ENCODE peak calls at places on chromosomes 11 and 22, in seven cellular contexts. I is foreskin fibroblast; E is HFFc6; D is stimulated activated CD4-positive, alpha-beta T cell treated with anti-CD3 and anti-CD28 coated beads, Interleukin-2, amount 100 ng/mL, for 24 hours; R is adrenal gland; Q is NCI-H748 treated with DMSO at 0.1 percent for 48 hours; Y is fibroblast of lung. M is an unnamed sample.

GRCh38 chr11:63888170-63889086 is 28.5 kb downstream of the RCOR2 start:
- DNase-seq in I (peak; percentile 60), E (peak; percentile 25), D (peak; percentile 66), R (peak; percentile 54), Q (no peak), Y (peak; percentile 38), M (peak; percentile 59)

GRCh38 chr11:122717264-122717867 is 61.8 kb downstream of the UBASH3B start:
- DNase-seq in I (no peak), E (no peak), D (no peak), R (no peak), Q (no peak), Y (no peak), M (no peak)

GRCh38 chr11:12123177-12123576 is 12.8 kb downstream of the MICAL2 start:
- DNase-seq in I (peak; percentile 54), E (peak; percentile 51), D (no peak), R (no peak), Q (no peak), Y (peak; percentile 85), M (peak; percentile 41)

GRCh38 chr22:28538922-28539321 is 140.7 kb downstream of the TTC28 start:
- DNase-seq in I (no peak), E (no peak), D (no peak), R (no peak), Q (no peak), Y (no peak), M (no peak)

GRCh38 chr11:4826425-4826824 is 5.3 kb downstream of the OR51F2 start:
- DNase-seq in I (no peak), E (no peak), D (no peak), R (no peak), Q (peak; percentile 48), Y (no peak), M (no peak)

GRCh38 chr11:12540075-12540685 is 134.0 kb upstream of the TEAD1 start:
- DNase-seq in I (peak; percentile 63), E (peak; percentile 48), D (no peak), R (no peak), Q (no peak), Y (peak; percentile 64), M (peak; percentile 78)

GRCh38 chr11:15941206-15941770 is 415.1 kb downstream of the SOX6 start:
- DNase-seq in I (peak; percentile 33), E (peak; percentile 2), D (no peak), R (peak; percentile 30), Q (no peak), Y (no peak), M (peak; percentile 61)

GRCh38 chr11:119205080-119205479 is 1.1 kb upstream of the CBL start:
- DNase-seq in I (no peak), E (no peak), D (no peak), R (no peak), Q (no peak), Y (no peak), M (no peak)

GRCh38 chr11:240315-240714 is 3.5 kb downstream of the PSMD13 start:
- DNase-seq in I (no peak), E (no peak), D (no peak), R (no peak), Q (no peak), Y (no peak), M (no peak)

GRCh38 chr22:48884786-48885185 is 942.9 kb downstream of the BRD1 start:
- DNase-seq in I (no peak), E (no peak), D (no peak), R (no peak), Q (no peak), Y (no peak), M (no peak)

GRCh38 chr11:33063326-33063775 is 24.0 kb downstream of the TCP11L1 start:
- DNase-seq in I (no peak), E (peak; percentile 69), D (no peak), R (no peak), Q (no peak), Y (peak; percentile 29), M (peak; percentile 32)

GRCh38 chr11:64048042-64048854 is 12.5 kb downstream of the FLRT1 start:
- DNase-seq in I (no peak), E (no peak), D (no peak), R (no peak), Q (no peak), Y (no peak), M (no peak)